ENCODE peak calls at places on chromosome 20, in ten cellular contexts. I, A, G, E, M, T, F, K, S and Q are unnamed samples.

GRCh38 chr20:25051386-25052155 is 6.4 kb downstream of the ACSS1 start:
- DNase-seq in I (no peak), A (peak; percentile 8), G (no peak), E (no peak), M (no peak), T (no peak), F (no peak), K (no peak), S (peak; percentile 8), Q (peak; percentile 51)

GRCh38 chr20:10798811-10799210 is 125.0 kb upstream of the JAG1 start:
- DNase-seq in I (peak; percentile 33), A (no peak), G (no peak), E (no peak), M (no peak), T (no peak), F (no peak), K (no peak), S (no peak), Q (no peak)

GRCh38 chr20:23023621-23024187 is 11.4 kb upstream of the SSTR4 start:
- DNase-seq in I (no peak), A (no peak), G (no peak), E (no peak), M (no peak), T (no peak), F (no peak), K (no peak), S (no peak), Q (no peak)

GRCh38 chr20:29874476-29875202 is 1382.8 kb upstream of the DEFB115 start:
- DNase-seq in I (no peak), A (no peak), G (no peak), E (no peak), M (no peak), T (no peak), F (no peak), K (no peak), S (no peak), Q (no peak)

GRCh38 chr20:50794181-50794845 is 548 bp upstream of the BCAS4 start:
- DNase-seq in I (no peak), A (no peak), G (no peak), E (no peak), M (no peak), T (no peak), F (no peak), K (no peak), S (no peak), Q (no peak)

GRCh38 chr20:37941332-37941731 is 38.4 kb downstream of the VSTM2L start:
- DNase-seq in I (no peak), A (no peak), G (no peak), E (no peak), M (no peak), T (no peak), F (no peak), K (no peak), S (no peak), Q (no peak)

GRCh38 chr20:61864481-61864880 is 201.2 kb downstream of the TAF4 start:
- DNase-seq in I (no peak), A (no peak), G (no peak), E (no peak), M (no peak), T (no peak), F (no peak), K (no peak), S (no peak), Q (no peak)

GRCh38 chr20:48544402-48545333 is 283.1 kb downstream of the PREX1 start:
- DNase-seq in I (no peak), A (no peak), G (no peak), E (no peak), M (no peak), T (no peak), F (no peak), K (no peak), S (no peak), Q (no peak)

GRCh38 chr20:53874104-53874503 is 196.3 kb downstream of the BCAS1 start:
- DNase-seq in I (no peak), A (no peak), G (no peak), E (no peak), M (no peak), T (no peak), F (no peak), K (no peak), S (no peak), Q (no peak)

GRCh38 chr20:53871541-53871940 is 198.9 kb downstream of the BCAS1 start:
- DNase-seq in I (no peak), A (no peak), G (no peak), E (no peak), M (no peak), T (no peak), F (no peak), K (no peak), S (no peak), Q (no peak)

GRCh38 chr20:53873249-53873642 is 197.1 kb downstream of the BCAS1 start:
- DNase-seq in I (no peak), A (no peak), G (no peak), E (no peak), M (no peak), T (no peak), F (no peak), K (no peak), S (no peak), Q (no peak)

GRCh38 chr20:53872081-53872541 is 198.3 kb downstream of the BCAS1 start:
- DNase-seq in I (no peak), A (no peak), G (no peak), E (no peak), M (no peak), T (no peak), F (no peak), K (no peak), S (no peak), Q (no peak)

GRCh38 chr20:53872561-53873248 is 197.7 kb downstream of the BCAS1 start:
- DNase-seq in I (peak; percentile 30), A (no peak), G (no peak), E (no peak), M (no peak), T (no peak), F (no peak), K (no peak), S (no peak), Q (no peak)
- H3K4me1 ChIP-seq in I (peaks cover 15% of the 10 kb centered on the region), A (no peaks in the 10 kb centered on the region), G (peaks cover 32% of the 10 kb centered on the region), E (peaks cover 8% of the 10 kb centered on the region), M (peaks cover 17% of the 10 kb centered on the region), T (peaks cover 1% of the 10 kb centered on the region), F (peaks cover 10% of the 10 kb centered on the region), K (peaks cover 5% of the 10 kb centered on the region), S (peaks cover 32% of the 10 kb centered on the region), Q (no peaks in the 10 kb centered on the region)

GRCh38 chr20:32637738-32638137 is 36.0 kb downstream of the C20orf203 start:
- DNase-seq in I (no peak), A (no peak), G (no peak), E (no peak), M (no peak), T (no peak), F (no peak), K (no peak), S (no peak), Q (no peak)
- H3K4me3 ChIP-seq in I (no peak overlapping the region), A (no peak overlapping the region), G (no peak overlapping the region), E (no peak overlapping the region), M (no peak overlapping the region), T (no peak overlapping the region), F (no peak overlapping the region), K (no peak overlapping the region), S (no peak overlapping the region), Q (no peak overlapping the region)

DNA sequence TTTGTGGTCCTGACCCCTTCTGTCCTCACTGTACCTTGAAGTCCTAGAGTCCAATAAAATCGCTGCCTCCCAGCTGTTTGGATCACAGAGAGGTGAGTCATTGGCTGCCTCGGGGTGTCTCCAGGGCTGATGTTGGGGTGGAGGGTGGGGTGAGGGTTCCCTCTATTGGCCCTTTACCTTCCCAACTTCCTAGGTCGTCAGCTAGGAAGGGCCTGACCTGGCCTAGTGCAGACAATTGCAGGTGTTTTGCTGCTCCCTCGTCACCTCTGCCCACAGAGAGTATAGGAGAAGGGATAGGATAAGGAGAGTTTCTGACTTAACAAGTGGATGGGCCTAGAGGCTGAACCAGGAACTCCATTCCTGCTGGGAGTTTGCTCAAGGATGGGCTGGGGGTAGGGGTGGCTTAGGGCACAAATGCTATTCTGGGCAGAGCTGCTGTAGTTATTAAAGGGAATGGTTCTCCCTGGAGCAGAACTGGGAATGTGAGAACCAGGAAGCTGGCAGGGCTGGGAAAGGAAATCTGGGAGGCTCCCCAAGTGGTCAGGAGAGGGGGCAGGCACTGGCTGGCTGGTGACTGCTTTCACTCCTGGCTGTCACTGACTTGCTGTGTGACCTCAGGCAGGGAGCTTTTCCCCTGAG is 1.4 kb downstream of the TP53INP2 start:
- DNase-seq in I (peak; percentile 23), A (peak; percentile 23), G (peak; percentile 62), E (peak; percentile 32), M (peak; percentile 41), T (no peak), F (no peak), K (peak; percentile 80), S (peak; percentile 30), Q (peak; percentile 68)
- TF ChIP-seq CTCF in I (peak; percentile 15), A (no peak), G (peak; percentile 10), E (no peak), M (peak; percentile 32), T (no peak), F (no peak), K (no peak), S (no peak), Q (no peak)

GRCh38 chr20:1390552-1391403 is 2.1 kb downstream of the FKBP1A start:
- DNase-seq in I (no peak), A (no peak), G (no peak), E (no peak), M (no peak), T (no peak), F (no peak), K (peak; percentile 16), S (no peak), Q (no peak)

GRCh38 chr20:1389703-1390385 is 3.0 kb downstream of the FKBP1A start:
- DNase-seq in I (no peak), A (no peak), G (no peak), E (no peak), M (no peak), T (no peak), F (no peak), K (peak; percentile 18), S (peak; percentile 44), Q (no peak)

GRCh38 chr20:1388253-1388652 is 4.6 kb downstream of the FKBP1A start:
- DNase-seq in I (no peak), A (no peak), G (no peak), E (no peak), M (no peak), T (no peak), F (no peak), K (no peak), S (no peak), Q (no peak)

GRCh38 chr20:1386323-1386722 is 6.5 kb downstream of the FKBP1A start:
- DNase-seq in I (no peak), A (no peak), G (no peak), E (no peak), M (no peak), T (no peak), F (no peak), K (no peak), S (no peak), Q (no peak)

DNA sequence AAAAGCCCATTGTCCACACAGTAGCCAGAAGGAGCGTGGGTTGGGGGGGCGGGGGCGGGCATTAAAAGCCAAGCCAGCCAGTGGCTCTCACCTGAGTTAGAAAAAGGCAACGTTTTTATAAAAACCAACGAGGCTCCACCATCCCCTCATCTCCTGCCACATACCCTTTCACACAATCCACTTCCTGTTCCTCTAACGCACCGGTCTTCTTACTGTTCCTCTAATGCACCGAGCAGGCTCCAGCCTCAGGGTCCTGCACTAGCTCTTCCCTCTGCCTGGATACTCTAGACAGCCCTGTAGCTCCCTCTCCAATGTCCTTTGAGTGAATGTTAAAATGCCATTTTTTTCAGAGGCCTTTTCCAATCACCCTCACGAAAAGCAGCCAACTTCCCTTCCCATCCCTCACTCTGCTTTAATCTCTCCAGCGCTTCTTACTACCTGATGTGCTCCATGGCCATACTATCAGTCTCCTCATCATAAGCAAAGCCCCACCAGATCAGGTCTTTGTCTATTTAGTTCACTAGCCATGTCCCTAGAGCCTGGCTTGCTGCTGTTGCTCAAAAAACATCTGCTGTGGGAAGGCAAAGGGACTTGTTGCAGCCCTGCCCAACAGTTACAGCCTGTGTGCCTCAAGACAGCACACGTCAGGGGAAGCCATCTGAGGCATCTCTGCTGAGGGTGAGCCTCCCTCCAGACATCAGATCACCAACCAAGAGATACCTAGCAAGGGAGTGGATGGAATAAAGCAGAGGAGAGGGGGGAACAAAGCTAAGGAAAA is 4.0 kb downstream of the FKBP1A start:
- DNase-seq in I (no peak), A (no peak), G (no peak), E (no peak), M (no peak), T (no peak), F (no peak), K (no peak), S (no peak), Q (no peak)
- H3K4me1 ChIP-seq in I (peaks cover 27% of the 10 kb centered on the region), A (peaks cover 35% of the 10 kb centered on the region), G (peaks cover 90% of the 10 kb centered on the region), E (peaks cover 84% of the 10 kb centered on the region), M (peaks cover 98% of the 10 kb centered on the region), T (peaks cover 73% of the 10 kb centered on the region), F (peaks cover 62% of the 10 kb centered on the region), K (peaks cover 35% of the 10 kb centered on the region), S (peaks cover 15% of the 10 kb centered on the region), Q (peaks cover 47% of the 10 kb centered on the region)